ENCODE peak calls at places on chromosomes 5 and 9, in six cellular contexts. One of them, this sample, is unnamed.

GRCh38 chr9:14433293-14433818 is 119.4 kb upstream of the NFIB start:
- DNase-seq in A549: no peak
- DNase-seq in cardiac muscle cell: no peak
- DNase-seq in SJSA1: no peak
- DNase-seq in spleen: no peak
- DNase-seq in psoas muscle: no peak
- DNase-seq in this sample: no peak

GRCh38 chr9:95778957-95779356 is 96.5 kb upstream of the ERCC6L2 start:
- DNase-seq in A549: no peak
- DNase-seq in cardiac muscle cell: no peak
- DNase-seq in SJSA1: no peak
- DNase-seq in spleen: no peak
- DNase-seq in psoas muscle: peak; percentile 88
- DNase-seq in this sample: no peak

GRCh38 chr9:114261026-114261425 is 61.9 kb upstream of the ORM1 start:
- DNase-seq in A549: no peak
- DNase-seq in cardiac muscle cell: no peak
- DNase-seq in SJSA1: no peak
- DNase-seq in spleen: no peak
- DNase-seq in psoas muscle: no peak
- DNase-seq in this sample: no peak

GRCh38 chr9:35367451-35367850 is 122.5 kb upstream of the RUSC2 start:
- DNase-seq in A549: no peak
- DNase-seq in cardiac muscle cell: no peak
- DNase-seq in SJSA1: peak; percentile 41
- DNase-seq in spleen: no peak
- DNase-seq in psoas muscle: no peak
- DNase-seq in this sample: peak; percentile 89

GRCh38 chr5:135045488-135045887 is 11.5 kb upstream of the PITX1 start:
- DNase-seq in A549: no peak
- DNase-seq in cardiac muscle cell: no peak
- DNase-seq in SJSA1: no peak
- DNase-seq in spleen: no peak
- DNase-seq in psoas muscle: peak; percentile 28
- DNase-seq in this sample: no peak

GRCh38 chr5:128669803-128670202 is 131.8 kb upstream of the FBN2 start:
- DNase-seq in A549: no peak
- DNase-seq in cardiac muscle cell: no peak
- DNase-seq in SJSA1: no peak
- DNase-seq in spleen: no peak
- DNase-seq in psoas muscle: no peak
- DNase-seq in this sample: no peak

GRCh38 chr5:31049461-31049860 is 144.0 kb upstream of the CDH6 start:
- DNase-seq in A549: no peak
- DNase-seq in cardiac muscle cell: no peak
- DNase-seq in SJSA1: no peak
- DNase-seq in spleen: no peak
- DNase-seq in psoas muscle: no peak
- DNase-seq in this sample: no peak

GRCh38 chr5:123835421-123835820 is 323.4 kb downstream of the CSNK1G3 start:
- DNase-seq in A549: no peak
- DNase-seq in cardiac muscle cell: no peak
- DNase-seq in SJSA1: no peak
- DNase-seq in spleen: no peak
- DNase-seq in psoas muscle: no peak
- DNase-seq in this sample: no peak

GRCh38 chr5:179370490-179371122 is 25.3 kb upstream of the ADAMTS2 start:
- DNase-seq in A549: no peak
- DNase-seq in cardiac muscle cell: no peak
- DNase-seq in SJSA1: no peak
- DNase-seq in spleen: peak; percentile 63
- DNase-seq in psoas muscle: peak; percentile 28
- DNase-seq in this sample: no peak

GRCh38 chr9:136978073-136978864 is 965 bp downstream of the PTGDS start:
- DNase-seq in A549: peak; percentile 95
- DNase-seq in cardiac muscle cell: peak; percentile 88
- DNase-seq in SJSA1: no peak
- DNase-seq in spleen: peak; percentile 87
- DNase-seq in psoas muscle: peak; percentile 89
- DNase-seq in this sample: no peak

GRCh38 chr5:168766038-168766700 is 187.0 kb upstream of the PANK3 start:
- DNase-seq in A549: no peak
- DNase-seq in cardiac muscle cell: no peak
- DNase-seq in SJSA1: no peak
- DNase-seq in spleen: no peak
- DNase-seq in psoas muscle: no peak
- DNase-seq in this sample: no peak

GRCh38 chr5:87147441-87147840 is 120.2 kb upstream of the RASA1 start:
- DNase-seq in A549: no peak
- DNase-seq in cardiac muscle cell: no peak
- DNase-seq in SJSA1: no peak
- DNase-seq in spleen: no peak
- DNase-seq in psoas muscle: no peak
- DNase-seq in this sample: no peak

GRCh38 chr9:109440797-109441287 is 57.3 kb downstream of the PTPN3 start:
- DNase-seq in A549: peak; percentile 90
- DNase-seq in cardiac muscle cell: peak; percentile 77
- DNase-seq in SJSA1: peak; percentile 54
- DNase-seq in spleen: no peak
- DNase-seq in psoas muscle: no peak
- DNase-seq in this sample: peak; percentile 82

DNA sequence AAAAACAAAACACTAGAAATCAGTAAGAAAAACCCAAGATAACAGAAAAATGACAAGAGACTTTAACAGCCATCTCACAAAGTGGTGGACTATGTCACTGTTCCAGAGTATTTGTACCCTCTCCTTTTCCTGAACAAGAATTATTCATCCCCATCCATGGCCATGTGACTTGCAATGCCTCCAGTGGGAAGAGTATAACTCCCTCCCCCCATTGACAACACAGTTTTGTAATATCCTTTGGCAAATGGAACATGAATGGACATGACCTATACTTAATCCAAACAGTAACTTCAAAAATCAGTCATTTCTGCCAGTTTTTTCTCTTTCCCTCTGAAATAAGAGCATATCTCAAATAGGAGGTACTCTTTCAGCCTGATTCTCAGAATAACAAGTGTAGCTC is 33.9 kb downstream of the PTBP3 start:
- DNase-seq in A549: peak; percentile 22
- DNase-seq in cardiac muscle cell: no peak
- DNase-seq in SJSA1: no peak
- DNase-seq in spleen: no peak
- DNase-seq in psoas muscle: no peak
- DNase-seq in this sample: no peak
- H3K4me3 ChIP-seq in A549: no peak overlapping the region
- H3K4me3 ChIP-seq in cardiac muscle cell: no peak overlapping the region
- H3K4me3 ChIP-seq in SJSA1: no peak overlapping the region
- H3K4me3 ChIP-seq in spleen: no peak overlapping the region
- H3K4me3 ChIP-seq in psoas muscle: no peak overlapping the region
- H3K4me3 ChIP-seq in this sample: no peak overlapping the region

DNA sequence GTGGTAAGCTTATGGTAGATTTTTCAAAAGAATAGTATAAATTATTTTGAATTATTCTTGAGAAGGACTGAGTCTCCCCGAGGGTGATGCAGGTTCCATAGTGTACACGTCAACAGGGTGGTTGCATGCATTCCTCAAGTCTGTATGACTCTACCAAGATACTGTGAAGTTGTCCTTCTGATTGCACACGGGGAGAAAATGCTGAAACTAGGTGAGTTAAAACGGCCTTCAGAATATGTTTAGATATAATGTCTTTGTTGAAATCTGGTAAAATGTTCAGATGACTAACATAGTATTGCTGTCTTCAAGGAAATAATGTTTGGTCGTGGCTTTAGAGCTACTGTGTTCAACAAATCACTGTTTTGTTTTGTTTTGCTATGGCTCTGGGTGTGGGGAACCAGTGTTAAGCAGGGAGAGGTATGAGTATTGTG is 22.4 kb upstream of the TNFAIP8 start:
- DNase-seq in A549: no peak
- DNase-seq in cardiac muscle cell: no peak
- DNase-seq in SJSA1: no peak
- DNase-seq in spleen: no peak
- DNase-seq in psoas muscle: no peak
- DNase-seq in this sample: no peak
- H3K4me3 ChIP-seq in A549: no peak overlapping the region
- H3K4me3 ChIP-seq in cardiac muscle cell: no peak overlapping the region
- H3K4me3 ChIP-seq in SJSA1: no peak overlapping the region
- H3K4me3 ChIP-seq in spleen: no peak overlapping the region
- H3K4me3 ChIP-seq in psoas muscle: no peak overlapping the region
- H3K4me3 ChIP-seq in this sample: no peak overlapping the region

DNA sequence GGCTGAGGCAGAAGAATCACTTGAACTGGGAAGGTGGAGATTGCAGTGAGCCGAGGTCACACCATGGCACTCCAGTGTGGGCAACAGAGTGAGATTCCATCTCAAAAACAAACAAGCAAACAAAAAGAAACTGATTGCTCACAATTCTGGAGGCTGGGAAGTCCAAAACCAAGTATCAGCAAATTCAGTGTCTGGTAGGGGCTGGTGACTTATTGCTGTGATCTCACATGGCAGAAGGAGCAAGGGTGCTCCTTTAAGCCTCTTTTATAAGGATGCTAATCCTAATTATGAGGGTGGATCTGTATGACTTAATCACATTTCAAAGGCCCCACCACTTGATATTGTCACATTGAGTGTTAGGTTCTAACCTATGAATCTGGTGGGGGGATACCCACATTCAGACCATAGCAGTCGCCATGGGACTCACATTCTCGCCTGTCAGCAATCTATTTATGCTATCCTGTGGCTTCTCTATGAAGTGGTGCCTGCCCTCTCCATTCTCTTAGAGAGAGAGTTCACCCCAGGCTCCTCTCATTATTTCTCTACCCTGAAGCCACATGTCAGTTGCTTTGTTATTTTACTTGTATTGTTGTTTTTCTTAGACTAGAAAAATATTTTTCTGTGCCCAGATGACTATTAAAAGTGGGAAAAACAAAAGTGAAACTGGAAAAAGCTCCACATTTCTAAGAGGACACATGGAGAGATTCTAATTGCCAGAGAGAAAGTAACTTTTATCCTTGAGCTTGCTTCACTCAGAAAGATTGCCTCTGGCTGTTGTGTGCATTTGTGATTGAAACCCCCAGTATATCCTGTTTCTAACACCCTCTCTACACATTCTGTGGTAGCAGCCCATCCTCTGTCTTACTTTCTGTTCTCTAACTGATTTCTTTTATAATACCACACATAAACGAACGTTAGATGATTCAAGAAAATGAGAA is 18.8 kb upstream of the PRLR start:
- DNase-seq in A549: no peak
- DNase-seq in cardiac muscle cell: no peak
- DNase-seq in SJSA1: no peak
- DNase-seq in spleen: no peak
- DNase-seq in psoas muscle: no peak
- DNase-seq in this sample: peak; percentile 13
- H3K4me3 ChIP-seq in A549: peak overlapping the region; percentile 33
- H3K4me3 ChIP-seq in cardiac muscle cell: no peak overlapping the region
- H3K4me3 ChIP-seq in SJSA1: no peak overlapping the region
- H3K4me3 ChIP-seq in spleen: no peak overlapping the region
- H3K4me3 ChIP-seq in psoas muscle: peak overlapping the region; percentile 2
- H3K4me3 ChIP-seq in this sample: no peak overlapping the region

GRCh38 chr9:20591223-20591622 is 31.1 kb downstream of the MLLT3 start:
- DNase-seq in A549: no peak
- DNase-seq in cardiac muscle cell: no peak
- DNase-seq in SJSA1: no peak
- DNase-seq in spleen: no peak
- DNase-seq in psoas muscle: no peak
- DNase-seq in this sample: no peak
- H3K4me3 ChIP-seq in A549: no peak overlapping the region
- H3K4me3 ChIP-seq in cardiac muscle cell: no peak overlapping the region
- H3K4me3 ChIP-seq in SJSA1: no peak overlapping the region
- H3K4me3 ChIP-seq in spleen: no peak overlapping the region
- H3K4me3 ChIP-seq in psoas muscle: no peak overlapping the region
- H3K4me3 ChIP-seq in this sample: no peak overlapping the region

GRCh38 chr5:130896636-130897035 is 268.4 kb downstream of the HINT1 start:
- DNase-seq in A549: no peak
- DNase-seq in cardiac muscle cell: no peak
- DNase-seq in SJSA1: no peak
- DNase-seq in spleen: no peak
- DNase-seq in psoas muscle: no peak
- DNase-seq in this sample: no peak
- H3K4me3 ChIP-seq in A549: peak overlapping the region; percentile 82
- H3K4me3 ChIP-seq in cardiac muscle cell: no peak overlapping the region
- H3K4me3 ChIP-seq in SJSA1: no peak overlapping the region
- H3K4me3 ChIP-seq in spleen: no peak overlapping the region
- H3K4me3 ChIP-seq in psoas muscle: no peak overlapping the region
- H3K4me3 ChIP-seq in this sample: no peak overlapping the region

GRCh38 chr5:53253421-53253871 is 143.9 kb upstream of the MOCS2 start:
- DNase-seq in A549: no peak
- DNase-seq in cardiac muscle cell: no peak
- DNase-seq in SJSA1: peak; percentile 84
- DNase-seq in spleen: no peak
- DNase-seq in psoas muscle: no peak
- DNase-seq in this sample: peak; percentile 13
- H3K4me3 ChIP-seq in A549: no peak overlapping the region
- H3K4me3 ChIP-seq in cardiac muscle cell: no peak overlapping the region
- H3K4me3 ChIP-seq in SJSA1: no peak overlapping the region
- H3K4me3 ChIP-seq in spleen: no peak overlapping the region
- H3K4me3 ChIP-seq in psoas muscle: no peak overlapping the region
- H3K4me3 ChIP-seq in this sample: no peak overlapping the region

This sample was measured in astrocyte of the cerebellum.